ENCODE peak calls at places on chromosomes 2 and 18, in ten cellular contexts. D is sigmoid colon, L is DND-41, F is spleen, N is OCI-LY7, T is heart left ventricle, I is GM23338, R is hepatocyte, Z is HCT116, C is A673. K is an unnamed sample.

GRCh38 chr2:64213607-64214275 is 69.5 kb upstream of the PELI1 start:
- DNase-seq in D (no peak), L (no peak), F (no peak), N (peak; percentile 74), T (no peak), I (no peak), R (no peak), Z (no peak), C (no peak), K (no peak)

GRCh38 chr2:177187631-177188312 is 24.8 kb upstream of the HNRNPA3 start:
- DNase-seq in D (no peak), L (no peak), F (no peak), N (no peak), T (no peak), I (no peak), R (peak; percentile 51), Z (peak; percentile 45), C (peak; percentile 55), K (no peak)

GRCh38 chr2:46101557-46102220 is 195.5 kb upstream of the EPAS1 start:
- DNase-seq in D (no peak), L (no peak), F (no peak), N (no peak), T (no peak), I (no peak), R (no peak), Z (no peak), C (no peak), K (no peak)

GRCh38 chr2:37837576-37838335 is 87.3 kb upstream of the RMDN2 start:
- DNase-seq in D (peak; percentile 96), L (no peak), F (no peak), N (no peak), T (peak; percentile 31), I (no peak), R (peak; percentile 57), Z (no peak), C (peak; percentile 11), K (peak; percentile 63)

GRCh38 chr2:57330447-57330846 is 716.2 kb upstream of the VRK2 start:
- DNase-seq in D (no peak), L (no peak), F (no peak), N (no peak), T (no peak), I (peak; percentile 8), R (no peak), Z (no peak), C (peak; percentile 27), K (no peak)

GRCh38 chr18:63339920-63340484 is 20.4 kb upstream of the BCL2 start:
- DNase-seq in D (no peak), L (peak; percentile 55), F (no peak), N (peak; percentile 45), T (no peak), I (peak; percentile 96), R (peak; percentile 67), Z (peak; percentile 10), C (peak; percentile 80), K (peak; percentile 81)

GRCh38 chr2:61268249-61268648 is 106.3 kb downstream of the C2orf74 start:
- DNase-seq in D (no peak), L (no peak), F (no peak), N (no peak), T (no peak), I (peak; percentile 4), R (no peak), Z (no peak), C (no peak), K (no peak)

GRCh38 chr2:126894585-126895182 is 4.0 kb upstream of the TEX51 start:
- DNase-seq in D (no peak), L (no peak), F (peak; percentile 52), N (no peak), T (peak; percentile 7), I (no peak), R (no peak), Z (no peak), C (no peak), K (peak; percentile 28)

GRCh38 chr18:35508746-35509338 is 11.1 kb upstream of the INO80C start:
- DNase-seq in D (no peak), L (no peak), F (no peak), N (no peak), T (no peak), I (no peak), R (no peak), Z (no peak), C (no peak), K (peak; percentile 44)

GRCh38 chr2:62304429-62305417 is 108.8 kb downstream of the B3GNT2 start:
- DNase-seq in D (no peak), L (peak; percentile 36), F (peak; percentile 92), N (peak; percentile 72), T (peak; percentile 60), I (peak; percentile 49), R (peak; percentile 68), Z (peak; percentile 94), C (peak; percentile 96), K (peak; percentile 87)

GRCh38 chr18:79117380-79117779 is 48.2 kb downstream of the ATP9B start:
- DNase-seq in D (no peak), L (no peak), F (no peak), N (no peak), T (no peak), I (no peak), R (no peak), Z (no peak), C (no peak), K (no peak)

GRCh38 chr18:79108520-79109215 is 39.5 kb downstream of the ATP9B start:
- DNase-seq in D (no peak), L (no peak), F (no peak), N (no peak), T (no peak), I (no peak), R (no peak), Z (no peak), C (no peak), K (no peak)

GRCh38 chr18:79106084-79106483 is 36.9 kb downstream of the ATP9B start:
- DNase-seq in D (no peak), L (no peak), F (no peak), N (no peak), T (no peak), I (no peak), R (no peak), Z (no peak), C (no peak), K (no peak)

GRCh38 chr18:79107886-79108285 is 38.7 kb downstream of the ATP9B start:
- DNase-seq in D (no peak), L (no peak), F (no peak), N (no peak), T (no peak), I (no peak), R (no peak), Z (no peak), C (peak; percentile 9), K (no peak)

GRCh38 chr18:79111483-79111882 is 42.3 kb downstream of the ATP9B start:
- DNase-seq in D (no peak), L (no peak), F (no peak), N (no peak), T (no peak), I (no peak), R (no peak), Z (no peak), C (no peak), K (no peak)
- TF ChIP-seq CTCF in D (no peak), L (no peak), F (no peak), N (no peak), T (no peak), I (no peak), R (no peak), Z (no peak), C (no peak), K (no peak)

DNA sequence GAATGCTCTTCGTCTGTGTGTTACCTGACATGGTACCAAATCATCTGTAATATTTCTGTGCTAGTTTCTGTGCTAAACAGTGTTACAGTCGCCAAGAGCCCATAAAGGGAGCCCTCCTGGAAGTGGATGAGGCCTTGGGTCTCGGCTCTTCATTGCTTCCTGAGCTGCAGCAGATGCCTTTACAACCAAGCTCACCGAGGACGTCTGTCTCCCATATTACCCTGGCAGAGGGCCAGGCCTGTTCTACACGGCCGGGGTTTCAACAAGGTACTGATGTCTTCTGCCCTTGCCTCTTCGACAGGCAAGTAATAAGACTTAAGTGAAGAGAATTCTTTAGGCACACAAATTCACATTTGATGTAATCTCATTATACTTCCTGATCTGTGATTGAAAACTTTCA is 16.8 kb downstream of the RPL31 start:
- DNase-seq in D (no peak), L (no peak), F (no peak), N (no peak), T (no peak), I (no peak), R (no peak), Z (no peak), C (no peak), K (no peak)
- H3K36me3 ChIP-seq in D (no peaks in the 10 kb centered on the region), L (peaks cover 42% of the 10 kb centered on the region), F (peaks cover 85% of the 10 kb centered on the region), N (peaks cover 35% of the 10 kb centered on the region), T (peaks cover 5% of the 10 kb centered on the region), I (peaks cover 5% of the 10 kb centered on the region), R (no peaks in the 10 kb centered on the region), Z (peaks cover 33% of the 10 kb centered on the region), C (peaks cover 55% of the 10 kb centered on the region), K (peaks cover 42% of the 10 kb centered on the region)

GRCh38 chr2:54549430-54549829 is 93.3 kb downstream of the SPTBN1 start:
- DNase-seq in D (no peak), L (no peak), F (no peak), N (no peak), T (no peak), I (no peak), R (no peak), Z (no peak), C (no peak), K (no peak)

GRCh38 chr2:54551123-54551756 is 95.1 kb downstream of the SPTBN1 start:
- DNase-seq in D (no peak), L (no peak), F (no peak), N (peak; percentile 87), T (no peak), I (peak; percentile 80), R (no peak), Z (no peak), C (no peak), K (peak; percentile 75)

GRCh38 chr2:54549912-54550518 is 93.9 kb downstream of the SPTBN1 start:
- DNase-seq in D (no peak), L (no peak), F (no peak), N (no peak), T (no peak), I (no peak), R (peak; percentile 68), Z (no peak), C (no peak), K (no peak)

GRCh38 chr2:54553075-54553474 is 96.9 kb downstream of the SPTBN1 start:
- DNase-seq in D (no peak), L (no peak), F (no peak), N (no peak), T (no peak), I (no peak), R (no peak), Z (no peak), C (no peak), K (no peak)

DNA sequence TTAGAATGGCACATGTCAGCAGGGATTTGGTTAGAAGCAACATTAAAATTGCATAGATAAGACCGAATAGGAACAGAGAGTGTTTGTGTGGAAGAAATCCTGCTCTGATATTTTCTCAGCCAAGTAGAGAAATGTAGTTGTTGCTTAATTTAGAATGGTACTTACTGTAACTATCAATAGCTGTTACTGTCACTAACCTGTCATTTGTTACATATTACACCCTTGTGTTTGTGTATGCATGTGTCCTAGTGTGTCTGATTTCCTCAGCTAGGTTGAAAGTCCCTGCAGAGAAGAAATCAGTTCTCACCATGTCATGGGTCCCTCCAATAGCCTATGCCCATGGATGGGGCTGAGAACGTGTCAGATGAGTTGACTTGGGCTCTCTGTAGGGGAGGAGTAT is 94.4 kb downstream of the SPTBN1 start:
- DNase-seq in D (no peak), L (no peak), F (no peak), N (no peak), T (no peak), I (no peak), R (no peak), Z (no peak), C (no peak), K (no peak)
- TF ChIP-seq CTCF in D (no peak), L (no peak), F (no peak), N (no peak), T (no peak), I (no peak), R (no peak), Z (no peak), C (no peak), K (no peak)

GRCh38 chr2:120955427-120955826 is 219.8 kb downstream of the GLI2 start:
- DNase-seq in D (no peak), L (no peak), F (no peak), N (no peak), T (no peak), I (no peak), R (no peak), Z (no peak), C (no peak), K (no peak)
- H3K36me3 ChIP-seq in D (no peaks in the 10 kb centered on the region), L (no peaks in the 10 kb centered on the region), F (no peaks in the 10 kb centered on the region), N (no peaks in the 10 kb centered on the region), T (no peaks in the 10 kb centered on the region), I (no peaks in the 10 kb centered on the region), R (no peaks in the 10 kb centered on the region), Z (no peaks in the 10 kb centered on the region), C (no peaks in the 10 kb centered on the region), K (no peaks in the 10 kb centered on the region)

K was measured in endodermal cell.